ENCODE peak calls at places on chromosome 16, in four cellular contexts. K, W, G and F are unnamed samples.
A peak's percentile ranks its signal among the peaks of the same experiment; 100 is the strongest.

GRCh38 chr16:86118467-86119307 is 219.7 kb downstream of the IRF8 start:
- DNase-seq in K (no peak), W (no peak), G (no peak), F (no peak)

GRCh38 chr16:88978608-88979346 is 1.8 kb upstream of the CBFA2T3 start:
- DNase-seq in K (no peak), W (peak; percentile 92), G (no peak), F (no peak)

GRCh38 chr16:10877472-10877946 is 507 bp downstream of the CIITA start:
- DNase-seq in K (no peak), W (no peak), G (no peak), F (no peak)

GRCh38 chr16:66099261-66099660 is 267.2 kb upstream of the CDH5 start:
- DNase-seq in K (no peak), W (no peak), G (no peak), F (no peak)

GRCh38 chr16:66299349-66299748 is 67.1 kb upstream of the CDH5 start:
- DNase-seq in K (no peak), W (no peak), G (no peak), F (no peak)

GRCh38 chr16:68892214-68892613 is 48.9 kb downstream of the TANGO6 start:
- DNase-seq in K (no peak), W (no peak), G (no peak), F (no peak)

GRCh38 chr16:15643453-15644305 is 725 bp upstream of the MARF1 start:
- DNase-seq in K (no peak), W (peak; percentile 37), G (peak; percentile 77), F (peak; percentile 60)

GRCh38 chr16:57349212-57350031 is 9.2 kb upstream of the CCL22 start:
- DNase-seq in K (no peak), W (no peak), G (no peak), F (no peak)

GRCh38 chr16:3254309-3254708 is 2.1 kb downstream of the MEFV start:
- DNase-seq in K (no peak), W (no peak), G (no peak), F (no peak)

GRCh38 chr16:50265716-50266336 is 525 bp upstream of the ADCY7 start:
- DNase-seq in K (no peak), W (no peak), G (no peak), F (no peak)